ENCODE peak calls at places on chromosomes 12 and 14, in four cellular contexts. O is CD8-positive, alpha-beta T cell; G is tibial artery; N is body of pancreas. A is an unnamed sample. For H3K27me3, the result is how much of the 10 kb centered on the place peaks cover.

GRCh38 chr12:128458301-128458974 is 191.5 kb downstream of the TMEM132C start:
- DNase-seq in O (no peak), G (no peak), N (no peak), A (no peak)

GRCh38 chr12:41409628-41410027 is 221.5 kb downstream of the PDZRN4 start:
- DNase-seq in O (no peak), G (no peak), N (no peak), A (no peak)

GRCh38 chr12:32110942-32111341 is 4.3 kb downstream of the BICD1 start:
- DNase-seq in O (no peak), G (no peak), N (no peak), A (no peak)

GRCh38 chr12:14403711-14404164 is 38.3 kb downstream of the ATF7IP start:
- DNase-seq in O (no peak), G (no peak), N (peak), A (no peak)

GRCh38 chr12:15978431-15978950 is 67.4 kb downstream of the DERA start:
- DNase-seq in O (no peak), G (no peak), N (no peak), A (no peak)

GRCh38 chr12:103571286-103571685 is 15.8 kb upstream of the STAB2 start:
- DNase-seq in O (no peak), G (no peak), N (peak), A (no peak)

GRCh38 chr14:25102788-25103187 is 52.8 kb upstream of the STXBP6 start:
- DNase-seq in O (no peak), G (no peak), N (no peak), A (no peak)

GRCh38 chr14:69532561-69533335 is 41.9 kb downstream of the CCDC177 start:
- DNase-seq in O (no peak), G (no peak), N (no peak), A (no peak)

GRCh38 chr14:83470466-83470865 is 1936.8 kb upstream of the SEL1L start:
- DNase-seq in O (no peak), G (no peak), N (no peak), A (no peak)

GRCh38 chr14:89619616-89620273 is 202.7 kb upstream of the FOXN3 start:
- DNase-seq in O (no peak), G (no peak), N (no peak), A (no peak)

GRCh38 chr12:42386310-42386709 is 60.3 kb downstream of the PPHLN1 start:
- DNase-seq in O (no peak), G (no peak), N (no peak), A (no peak)

GRCh38 chr14:34258318-34258717 is 203.7 kb downstream of the SPTSSA start:
- DNase-seq in O (no peak), G (no peak), N (no peak), A (peak)

GRCh38 chr12:1933342-1933992 is 15.0 kb upstream of the CACNA2D4 start:
- DNase-seq in O (peak), G (peak), N (no peak), A (peak)

GRCh38 chr12:95700316-95700785 is 90.2 kb downstream of the NTN4 start:
- DNase-seq in O (no peak), G (no peak), N (no peak), A (no peak)

GRCh38 chr12:25764892-25765291 is 193.6 kb upstream of the RASSF8 start:
- DNase-seq in O (no peak), G (no peak), N (no peak), A (no peak)

GRCh38 chr14:97027256-97027999 is 230.2 kb downstream of the VRK1 start:
- DNase-seq in O (no peak), G (no peak), N (no peak), A (no peak)

GRCh38 chr12:32889073-32889760 is 7.4 kb downstream of the PKP2 start:
- DNase-seq in O (no peak), G (no peak), N (no peak), A (no peak)

GRCh38 chr14:99628832-99629618 is 15.9 kb upstream of the HHIPL1 start:
- DNase-seq in O (peak), G (peak), N (peak), A (peak)

GRCh38 chr12:121238604-121239334 is 28.8 kb downstream of the P2RX4 start:
- DNase-seq in O (no peak), G (no peak), N (peak), A (no peak)

GRCh38 chr12:116324684-116325664 is 47.5 kb upstream of the MED13L start:
- DNase-seq in O (no peak), G (no peak), N (no peak), A (no peak)

GRCh38 chr14:102525213-102526143 is 15.9 kb upstream of the ANKRD9 start:
- DNase-seq in O (no peak), G (no peak), N (no peak), A (peak)

GRCh38 chr12:122282066-122282465 is 15.8 kb upstream of the VPS33A start:
- DNase-seq in O (no peak), G (no peak), N (no peak), A (no peak)

GRCh38 chr12:68335462-68335861 is 3.3 kb upstream of the MDM1 start:
- DNase-seq in O (no peak), G (no peak), N (no peak), A (no peak)

GRCh38 chr14:68157971-68158371 is 338.4 kb downstream of the RAD51B start:
- DNase-seq in O (no peak), G (no peak), N (no peak), A (no peak)

GRCh38 chr12:14841761-14842160 is 1.6 kb downstream of the ART4 start:
- DNase-seq in O (no peak), G (peak), N (peak), A (peak)

GRCh38 chr14:38103542-38104225 is 104.0 kb upstream of the SSTR1 start:
- DNase-seq in O (no peak), G (no peak), N (no peak), A (no peak)

GRCh38 chr12:108827941-108828340 is 29.4 kb downstream of the SSH1 start:
- DNase-seq in O (no peak), G (no peak), N (no peak), A (no peak)

GRCh38 chr12:104282109-104282508 is 21.4 kb upstream of the EID3 start:
- DNase-seq in O (no peak), G (no peak), N (no peak), A (no peak)

GRCh38 chr12:80040075-80040738 is 59.1 kb upstream of the OTOGL start:
- DNase-seq in O (no peak), G (no peak), N (no peak), A (no peak)

GRCh38 chr12:39028382-39028781 is 123.0 kb upstream of the CPNE8 start:
- DNase-seq in O (no peak), G (no peak), N (no peak), A (no peak)

GRCh38 chr12:121365416-121366062 is 13.3 kb upstream of the ANAPC5 start:
- DNase-seq in O (no peak), G (no peak), N (no peak), A (no peak)

GRCh38 chr12:43312991-43313505 is 239.0 kb downstream of the ADAMTS20 start:
- DNase-seq in O (no peak), G (no peak), N (no peak), A (no peak)

GRCh38 chr14:78752789-78753188 is 582.6 kb downstream of the NRXN3 start:
- DNase-seq in O (no peak), G (no peak), N (peak), A (no peak)

GRCh38 chr14:64767215-64767964 is 63.2 kb downstream of the PLEKHG3 start:
- DNase-seq in O (no peak), G (no peak), N (peak), A (no peak)

GRCh38 chr12:14896477-14897184 is 11.0 kb upstream of the MGP start:
- DNase-seq in O (no peak), G (no peak), N (no peak), A (peak)

GRCh38 chr12:98817779-98818178 is 172.7 kb downstream of the APAF1 start:
- DNase-seq in O (no peak), G (no peak), N (no peak), A (no peak)

GRCh38 chr14:99724196-99724891 is 40.2 kb downstream of the CYP46A1 start:
- DNase-seq in O (peak), G (no peak), N (no peak), A (peak)

GRCh38 chr12:12776261-12776660 is 9.2 kb upstream of the APOLD1 start:
- DNase-seq in O (no peak), G (no peak), N (peak), A (no peak)

GRCh38 chr12:3553681-3554546 is 62.9 kb downstream of the PRMT8 start:
- DNase-seq in O (no peak), G (no peak), N (no peak), A (no peak)

GRCh38 chr12:111529424-111530368 is 69.4 kb downstream of the ATXN2 start:
- DNase-seq in O (peak), G (no peak), N (peak), A (peak)
- H3K27me3 ChIP-seq in O (under half), G (under half), N (under half), A (under half)

DNA sequence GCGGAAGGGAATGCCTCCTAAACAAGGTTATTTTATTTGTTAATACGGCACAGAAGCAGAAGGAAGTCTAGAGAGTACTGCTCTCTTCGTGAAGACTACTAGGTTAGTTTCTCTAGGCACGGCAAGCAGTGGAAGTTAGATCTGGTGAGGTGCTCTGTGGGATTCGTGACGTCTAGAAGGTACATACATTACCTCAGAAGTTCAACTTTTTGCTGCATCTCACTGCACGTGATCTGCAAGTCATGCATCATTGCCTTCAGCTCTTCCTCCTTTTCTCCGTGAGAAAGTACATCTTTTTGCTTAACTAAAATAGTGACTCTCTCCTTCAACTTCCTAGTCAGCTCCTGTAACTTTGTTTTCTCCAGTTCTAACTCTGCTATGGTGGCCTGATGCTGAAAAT is 74.7 kb downstream of the NIN start:
- DNase-seq in O (no peak), G (no peak), N (no peak), A (no peak)
- H3K4me3 ChIP-seq in O (no peak), G (no peak), N (no peak), A (no peak)

DNA sequence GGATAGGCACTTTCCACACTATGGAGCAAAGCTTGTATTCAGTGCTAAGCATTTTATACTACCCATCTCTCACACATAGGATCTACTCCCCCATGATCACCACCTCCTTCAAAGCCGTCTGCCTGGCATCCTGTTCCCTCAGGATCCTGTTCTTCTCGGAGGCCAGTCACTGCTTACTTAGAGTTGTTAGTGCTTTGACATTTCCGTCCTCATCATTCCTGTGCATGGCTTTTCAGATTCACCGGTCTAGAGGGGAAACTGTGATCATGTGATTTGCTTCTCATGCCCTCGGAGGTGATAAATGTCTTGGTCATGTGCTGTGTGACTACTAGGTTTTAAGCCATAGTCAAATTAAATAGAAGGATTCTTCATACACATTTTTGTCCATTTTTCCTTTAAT is 53.1 kb downstream of the BMAL2 start:
- DNase-seq in O (no peak), G (no peak), N (no peak), A (no peak)
- TF ChIP-seq CTCF in O (no peak), G (no peak), N (no peak), A (no peak)

GRCh38 chr12:52566847-52567291 is 6.8 kb downstream of the KRT74 start:
- DNase-seq in O (peak), G (no peak), N (no peak), A (no peak)
- H3K27me3 ChIP-seq in O (under half), G (under half), N (under half), A (under half)

A was measured in uterus.